ENCODE peak calls at places on chromosome 3, in five cellular contexts. E is endothelial cell of umbilical vein, L is progenitor cell of endocrine pancreas, I is SK-N-SH, D is NB4. T is an unnamed sample.

GRCh38 chr3:165854696-165855095 is 17.5 kb upstream of the BCHE start:
- DNase-seq in E (peak), L (no peak), I (peak), D (peak), T (no peak)

GRCh38 chr3:14297305-14297704 is 105.1 kb upstream of the SLC6A6 start:
- DNase-seq in L (no peak), E (no peak), I (no peak), D (no peak), T (no peak)

GRCh38 chr3:153462550-153462949 is 300.5 kb downstream of the RAP2B start:
- DNase-seq in L (no peak), E (no peak), I (no peak), D (no peak), T (no peak)

GRCh38 chr3:48187579-48188265 is 495 bp downstream of the CDC25A start:
- DNase-seq in I (peak), L (peak), D (no peak), E (no peak), T (peak)

GRCh38 chr3:124563376-124563775 is 166.9 kb upstream of the UMPS start:
- DNase-seq in L (no peak), E (no peak), I (no peak), D (no peak), T (no peak)

GRCh38 chr3:28761380-28761779 is 412.8 kb upstream of the AZI2 start:
- DNase-seq in E (no peak), D (no peak), L (no peak), I (no peak), T (no peak)

GRCh38 chr3:13583251-13584180 is 34.6 kb downstream of the FBLN2 start:
- DNase-seq in E (no peak), D (no peak), L (no peak), I (no peak), T (no peak)

GRCh38 chr3:8557298-8557697 is 55.7 kb downstream of the LMCD1 start:
- DNase-seq in D (no peak), L (no peak), E (no peak), I (no peak), T (no peak)

GRCh38 chr3:64056616-64057165 is 33.4 kb upstream of the PSMD6 start:
- DNase-seq in E (no peak), I (no peak), D (no peak), L (no peak), T (no peak)

GRCh38 chr3:58190291-58190690 is 20.5 kb downstream of the DNASE1L3 start:
- DNase-seq in L (no peak), I (no peak), D (no peak), E (no peak), T (no peak)

GRCh38 chr3:23580337-23580736 is 225.4 kb upstream of the UBE2E1 start:
- DNase-seq in I (no peak), L (no peak), E (no peak), D (no peak), T (no peak)

GRCh38 chr3:157508461-157508860 is 5.2 kb upstream of the VEPH1 start:
- DNase-seq in E (no peak), D (no peak), I (no peak), L (no peak), T (no peak)

GRCh38 chr3:69231929-69232437 is 109.6 kb upstream of the LMOD3 start:
- DNase-seq in L (no peak), E (no peak), D (no peak), I (peak), T (peak)

GRCh38 chr3:85594648-85595047 is 635.9 kb downstream of the CADM2 start:
- DNase-seq in D (no peak), E (no peak), L (no peak), I (no peak), T (no peak)

GRCh38 chr3:62525276-62525675 is 151.9 kb upstream of the FEZF2 start:
- DNase-seq in D (no peak), L (no peak), I (no peak), E (no peak), T (no peak)

GRCh38 chr3:172750368-172751187 is at the start of gene ECT2:
- DNase-seq in E (peak), D (peak), L (peak), I (peak), T (peak)

GRCh38 chr3:133158686-133159085 is 120.5 kb downstream of the TMEM108 start:
- DNase-seq in I (no peak), E (no peak), D (no peak), L (no peak), T (no peak)

GRCh38 chr3:124277516-124277890 is 285.6 kb upstream of the ROPN1 start:
- DNase-seq in E (peak), L (no peak), I (no peak), D (no peak), T (no peak)

GRCh38 chr3:157151627-157152026 is 8.3 kb downstream of the CCNL1 start:
- DNase-seq in E (no peak), D (no peak), L (no peak), I (no peak), T (no peak)

GRCh38 chr3:146948161-146948560 is 343.0 kb upstream of the PLSCR5 start:
- DNase-seq in I (no peak), L (no peak), E (no peak), D (no peak), T (no peak)

DNA sequence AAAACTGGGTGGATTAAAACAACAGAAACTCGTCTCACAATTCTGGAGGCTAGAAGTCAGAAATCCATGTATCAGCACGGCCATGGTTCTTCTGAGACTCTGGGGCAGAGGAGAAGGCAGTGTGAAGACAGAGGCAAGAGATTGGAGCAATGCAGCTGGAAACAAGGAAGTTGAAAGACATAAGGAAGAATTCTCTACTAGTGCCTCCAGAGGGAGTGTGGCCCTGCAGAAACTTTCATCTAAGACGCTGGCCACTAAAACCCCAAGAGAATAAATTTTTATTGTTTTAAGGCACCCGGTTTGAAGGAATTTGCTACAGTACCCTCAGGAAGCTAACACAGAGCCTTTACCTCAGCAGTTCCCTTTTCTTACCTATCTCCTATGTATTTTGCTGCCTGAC is 1012.2 kb upstream of the CADM2 start:
- DNase-seq in D (peak), E (no peak), L (no peak), I (no peak), T (no peak)
- TF ChIP-seq CTCF in D (no peak), E (no peak), L (peak), I (peak), T (no peak)

GRCh38 chr3:71689305-71689704 is 35.9 kb downstream of the EIF4E3 start:
- DNase-seq in L (no peak), I (no peak), D (peak), E (no peak), T (no peak)
- TF ChIP-seq CTCF in L (no peak), I (no peak), D (no peak), E (no peak), T (no peak)

GRCh38 chr3:186255703-186256331 is 106.2 kb downstream of the DGKG start:
- DNase-seq in E (no peak), D (peak), L (no peak), I (no peak), T (no peak)
- TF ChIP-seq CTCF in E (no peak), D (peak), L (peak), I (peak), T (no peak)

GRCh38 chr3:145266368-145266767 is 894.6 kb downstream of the PLOD2 start:
- DNase-seq in E (no peak), L (no peak), D (no peak), I (no peak), T (no peak)
- TF ChIP-seq CTCF in E (no peak), L (no peak), D (no peak), I (no peak), T (no peak)

GRCh38 chr3:66751842-66752241 is 246.3 kb upstream of the KBTBD8 start:
- DNase-seq in D (no peak), E (no peak), L (no peak), I (no peak), T (no peak)

GRCh38 chr3:66744986-66745385 is 244.2 kb upstream of the LRIG1 start:
- DNase-seq in D (no peak), E (no peak), I (no peak), L (no peak), T (no peak)

GRCh38 chr3:66747251-66747650 is 246.4 kb upstream of the LRIG1 start:
- DNase-seq in I (no peak), D (no peak), L (no peak), E (no peak), T (no peak)

GRCh38 chr3:66747688-66748087 is 246.9 kb upstream of the LRIG1 start:
- DNase-seq in E (no peak), L (no peak), D (no peak), I (no peak), T (no peak)

GRCh38 chr3:66748175-66748876 is 247.5 kb upstream of the LRIG1 start:
- DNase-seq in L (no peak), E (no peak), D (no peak), I (no peak), T (no peak)
- TF ChIP-seq CTCF in L (no peak), E (no peak), D (no peak), I (no peak), T (no peak)

GRCh38 chr3:52240886-52241244 is 1.9 kb upstream of the TWF2 start:
- DNase-seq in L (no peak), D (no peak), I (no peak), E (no peak), T (no peak)

GRCh38 chr3:52238761-52239701 is at the start of gene TWF2:
- DNase-seq in D (peak), E (peak), L (peak), I (peak), T (peak)

GRCh38 chr3:52242039-52242438 is 3.1 kb upstream of the TWF2 start:
- DNase-seq in E (no peak), L (no peak), I (no peak), D (no peak), T (no peak)

GRCh38 chr3:52238193-52238760 is 681 bp downstream of the TWF2 start:
- DNase-seq in D (no peak), E (peak), L (no peak), I (no peak), T (no peak)

GRCh38 chr3:52240059-52240885 is 1.3 kb upstream of the TWF2 start:
- DNase-seq in D (peak), E (no peak), I (peak), L (no peak), T (no peak)
- TF ChIP-seq CTCF in D (no peak), E (no peak), I (no peak), L (no peak), T (no peak)

GRCh38 chr3:50173685-50174516 is 17.5 kb upstream of the GNAT1 start:
- DNase-seq in L (no peak), D (peak), E (no peak), I (no peak), T (no peak)

GRCh38 chr3:50172615-50173220 is 17.6 kb downstream of the SEMA3F start:
- DNase-seq in D (no peak), I (no peak), L (no peak), E (no peak), T (no peak)

GRCh38 chr3:50177346-50177745 is 14.1 kb upstream of the GNAT1 start:
- DNase-seq in L (no peak), E (no peak), I (peak), D (no peak), T (no peak)

GRCh38 chr3:50174517-50174895 is 16.9 kb upstream of the GNAT1 start:
- DNase-seq in E (no peak), I (no peak), D (no peak), L (no peak), T (no peak)

GRCh38 chr3:50174947-50175524 is 16.4 kb upstream of the GNAT1 start:
- DNase-seq in L (no peak), D (no peak), E (no peak), I (no peak), T (no peak)
- TF ChIP-seq CTCF in L (no peak), D (no peak), E (no peak), I (no peak), T (no peak)

GRCh38 chr3:9915252-9916141 is 1.4 kb upstream of the IL17RC start:
- DNase-seq in D (peak), L (peak), I (peak), E (peak), T (peak)
- TF ChIP-seq CTCF in D (no peak), L (peak), I (no peak), E (peak), T (no peak)

GRCh38 chr3:39202094-39202493 is 9.7 kb upstream of the XIRP1 start:
- DNase-seq in E (no peak), D (no peak), I (no peak), L (no peak), T (no peak)
- TF ChIP-seq CTCF in E (no peak), D (no peak), I (no peak), L (no peak), T (no peak)

DNA sequence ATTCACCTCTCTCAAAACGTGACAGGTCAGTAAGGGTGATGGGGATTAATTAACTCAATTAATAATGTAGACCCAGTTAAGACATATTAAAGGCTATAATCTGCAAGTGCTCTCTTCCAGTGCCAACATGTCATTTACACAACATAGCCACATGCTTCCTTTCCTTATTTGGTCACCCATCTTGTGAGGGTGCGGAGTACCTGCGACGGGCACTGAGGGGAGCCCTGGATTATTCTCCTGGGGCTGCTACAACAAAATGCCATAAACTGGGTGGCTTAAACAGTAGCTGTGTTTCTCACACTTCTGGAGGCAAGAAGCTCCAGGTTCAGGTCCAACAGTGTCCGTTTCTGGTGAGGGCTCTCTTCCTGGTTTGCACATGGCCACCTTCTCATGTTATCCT is 157.4 kb upstream of the LRTM1 start:
- DNase-seq in I (no peak), E (no peak), L (no peak), D (no peak), T (no peak)
- TF ChIP-seq CTCF in I (no peak), E (no peak), L (no peak), D (no peak), T (no peak)

T was measured in mesothelial cell of epicardium.